ENCODE peak calls at places on chromosomes 1 and 21, in four cellular contexts. V is brain microvascular endothelial cell; N is stimulated activated CD8-positive, alpha-beta memory T cell treated with anti-CD3 and anti-CD28 coated beads, Interleukin-7, amount 100 ng/mL, for 4 hours; R is caudate nucleus. D is an unnamed sample.

GRCh38 chr1:207867136-207868081 is 43.5 kb downstream of the CD34 start:
- DNase-seq in V (no peak), N (no peak), R (no peak), D (peak; percentile 12)

GRCh38 chr1:97379387-97380075 is 541.3 kb downstream of the DPYD start:
- DNase-seq in V (no peak), N (no peak), R (no peak), D (peak; percentile 71)

GRCh38 chr21:38958940-38959685 is 153.4 kb downstream of the ETS2 start:
- DNase-seq in V (peak; percentile 32), N (no peak), R (no peak), D (peak; percentile 69)

GRCh38 chr1:54081306-54082270 is 28.2 kb downstream of the TCEANC2 start:
- DNase-seq in V (peak; percentile 62), N (peak; percentile 10), R (no peak), D (peak; percentile 66)

GRCh38 chr1:170073893-170074249 is 624 bp downstream of the KIFAP3 start:
- DNase-seq in V (no peak), N (no peak), R (no peak), D (no peak)

GRCh38 chr1:185343306-185343705 is 26.3 kb upstream of the IVNS1ABP start:
- DNase-seq in V (no peak), N (no peak), R (no peak), D (no peak)

GRCh38 chr1:233281711-233282581 is 13.6 kb downstream of the PCNX2 start:
- DNase-seq in V (peak; percentile 70), N (no peak), R (no peak), D (peak; percentile 88)

GRCh38 chr1:56095924-56096655 is 483.3 kb downstream of the PLPP3 start:
- DNase-seq in V (peak; percentile 86), N (no peak), R (no peak), D (peak; percentile 62)

GRCh38 chr1:44134071-44134920 is 7.1 kb downstream of the KLF18 start:
- DNase-seq in V (no peak), N (no peak), R (no peak), D (no peak)